ENCODE peak calls at places on chromosomes 4 and X, in six cellular contexts. J is lung microvascular endothelial cell; B is PC-9; T is lower lobe of right lung; Q is CD8-positive, alpha-beta memory T cell; G is stimulated activated CD4-positive, alpha-beta T cell treated with anti-CD3 and anti-CD28 coated beads, Interleukin-1b, Interleukin-23, amount 100 ng/mL, for 4 hours. W is an unnamed sample.

GRCh38 chrX:122269243-122269781 is 914.8 kb upstream of the GRIA3 start:
- DNase-seq in J (no peak), B (no peak), T (no peak), Q (no peak), G (no peak), W (no peak)

GRCh38 chr4:83040269-83040668 is 5.3 kb downstream of the COPS4 start:
- DNase-seq in J (no peak), B (no peak), T (no peak), Q (no peak), G (no peak), W (no peak)

GRCh38 chrX:10415704-10416001 is 204.7 kb downstream of the MID1 start:
- DNase-seq in J (no peak), B (no peak), T (no peak), Q (no peak), G (no peak), W (no peak)

GRCh38 chr4:81466841-81467671 is 4.7 kb downstream of the RASGEF1B start:
- DNase-seq in J (peak; percentile 64), B (peak; percentile 35), T (no peak), Q (peak; percentile 65), G (peak; percentile 30), W (peak; percentile 83)

GRCh38 chr4:19532120-19532848 is 719.4 kb upstream of the SLIT2 start:
- DNase-seq in J (no peak), B (no peak), T (no peak), Q (no peak), G (no peak), W (no peak)

GRCh38 chr4:60562353-60562752 is 637.8 kb upstream of the ADGRL3 start:
- DNase-seq in J (no peak), B (no peak), T (no peak), Q (no peak), G (no peak), W (no peak)

GRCh38 chrX:11429543-11430085 is 136.4 kb downstream of the AMELX start:
- DNase-seq in J (no peak), B (no peak), T (no peak), Q (no peak), G (no peak), W (no peak)

GRCh38 chr4:180058731-180059215 is 2184.4 kb upstream of the TENM3 start:
- DNase-seq in J (peak; percentile 5), B (peak; percentile 30), T (peak; percentile 47), Q (no peak), G (no peak), W (no peak)

GRCh38 chr4:174464949-174465348 is 57.3 kb downstream of the HPGD start:
- DNase-seq in J (no peak), B (no peak), T (no peak), Q (no peak), G (no peak), W (no peak)

GRCh38 chr4:14196141-14196540 is 568.6 kb upstream of the BOD1L1 start:
- DNase-seq in J (peak; percentile 74), B (peak; percentile 48), T (peak; percentile 54), Q (no peak), G (peak; percentile 1), W (no peak)

GRCh38 chr4:7139167-7139979 is 53.0 kb upstream of the SORCS2 start:
- DNase-seq in J (no peak), B (no peak), T (no peak), Q (no peak), G (no peak), W (no peak)

GRCh38 chrX:23811135-23811781 is 28.3 kb downstream of the SAT1 start:
- DNase-seq in J (peak; percentile 73), B (no peak), T (peak; percentile 55), Q (no peak), G (no peak), W (no peak)

GRCh38 chrX:67545772-67546495 is 2.1 kb downstream of the AR start:
- DNase-seq in J (peak; percentile 29), B (no peak), T (peak; percentile 48), Q (no peak), G (no peak), W (no peak)

GRCh38 chrX:12955882-12956703 is 18.8 kb upstream of the TMSB4X start:
- DNase-seq in J (peak; percentile 82), B (peak; percentile 37), T (peak; percentile 79), Q (peak; percentile 66), G (no peak), W (peak; percentile 51)

GRCh38 chr4:157290622-157291021 is 70.1 kb downstream of the GRIA2 start:
- DNase-seq in J (no peak), B (no peak), T (no peak), Q (no peak), G (no peak), W (no peak)

GRCh38 chr4:181637186-181638105 is 605.8 kb upstream of the TENM3 start:
- DNase-seq in J (no peak), B (no peak), T (no peak), Q (no peak), G (no peak), W (no peak)

GRCh38 chrX:40468033-40468979 is 112.5 kb upstream of the ATP6AP2 start:
- DNase-seq in J (peak; percentile 47), B (peak; percentile 2), T (peak; percentile 58), Q (no peak), G (peak; percentile 9), W (peak; percentile 2)

GRCh38 chrX:14032383-14032782 is 2.7 kb upstream of the GEMIN8 start:
- DNase-seq in J (peak; percentile 59), B (peak; percentile 17), T (no peak), Q (peak; percentile 48), G (peak; percentile 18), W (peak; percentile 45)

GRCh38 chr4:121370729-121371325 is 10.0 kb downstream of the QRFPR start:
- DNase-seq in J (peak; percentile 48), B (peak; percentile 33), T (no peak), Q (no peak), G (peak; percentile 14), W (peak; percentile 17)

GRCh38 chr4:91961504-91961903 is 342.3 kb upstream of the GRID2 start:
- DNase-seq in J (no peak), B (no peak), T (no peak), Q (no peak), G (no peak), W (no peak)

GRCh38 chr4:52103314-52103713 is 52.2 kb downstream of the SPATA18 start:
- DNase-seq in J (no peak), B (no peak), T (no peak), Q (no peak), G (no peak), W (no peak)

GRCh38 chrX:39874202-39874816 is 223.4 kb downstream of the BCOR start:
- DNase-seq in J (peak; percentile 41), B (no peak), T (no peak), Q (no peak), G (peak; percentile 20), W (no peak)

GRCh38 chr4:124686279-124686678 is 26.3 kb downstream of the ANKRD50 start:
- DNase-seq in J (no peak), B (no peak), T (no peak), Q (no peak), G (no peak), W (no peak)

GRCh38 chr4:88522702-88523324 is 763 bp downstream of the PYURF start:
- DNase-seq in J (peak; percentile 49), B (peak; percentile 9), T (peak; percentile 71), Q (peak; percentile 10), G (peak; percentile 30), W (no peak)

GRCh38 chr4:24856586-24856985 is 56.3 kb downstream of the CCDC149 start:
- DNase-seq in J (peak; percentile 83), B (no peak), T (no peak), Q (no peak), G (no peak), W (no peak)

W was measured in effector memory CD8-positive, alpha-beta T cell.